ENCODE peak calls at places on chromosome 19, in four cellular contexts. G, V, P and H are unnamed samples.

GRCh38 chr19:17348700-17349099 is 11.3 kb downstream of the GTPBP3 start:
- DNase-seq in P (no peak), G (no peak), V (no peak), H (no peak)

GRCh38 chr19:30871979-30872378 is 477.3 kb downstream of the TSHZ3 start:
- DNase-seq in V (no peak), G (no peak), P (no peak), H (no peak)

GRCh38 chr19:15195381-15195964 is 5.3 kb downstream of the NOTCH3 start:
- DNase-seq in P (no peak), V (no peak), G (no peak), H (no peak)

GRCh38 chr19:44003461-44004134 is 841 bp downstream of the ZNF230 start:
- DNase-seq in P (peak; percentile 15), G (no peak), V (no peak), H (no peak)

GRCh38 chr19:47156861-47157454 is 26.3 kb downstream of the SAE1 start:
- DNase-seq in V (no peak), P (no peak), G (peak; percentile 24), H (no peak)

GRCh38 chr19:18849838-18850400 is 18.2 kb downstream of the UPF1 start:
- DNase-seq in V (no peak), G (no peak), P (no peak), H (no peak)

GRCh38 chr19:38317104-38317612 is 1.4 kb upstream of the YIF1B start:
- DNase-seq in P (peak; percentile 94), G (no peak), V (peak; percentile 65), H (no peak)

GRCh38 chr19:2524840-2525723 is 49.2 kb downstream of the GADD45B start:
- DNase-seq in P (no peak), V (no peak), G (no peak), H (no peak)

GRCh38 chr19:3793799-3794198 is 7.6 kb upstream of the MATK start:
- DNase-seq in G (no peak), P (no peak), V (no peak), H (no peak)

GRCh38 chr19:18562086-18562485 is 4.4 kb downstream of the KXD1 start:
- DNase-seq in P (no peak), V (no peak), G (no peak), H (no peak)

DNA sequence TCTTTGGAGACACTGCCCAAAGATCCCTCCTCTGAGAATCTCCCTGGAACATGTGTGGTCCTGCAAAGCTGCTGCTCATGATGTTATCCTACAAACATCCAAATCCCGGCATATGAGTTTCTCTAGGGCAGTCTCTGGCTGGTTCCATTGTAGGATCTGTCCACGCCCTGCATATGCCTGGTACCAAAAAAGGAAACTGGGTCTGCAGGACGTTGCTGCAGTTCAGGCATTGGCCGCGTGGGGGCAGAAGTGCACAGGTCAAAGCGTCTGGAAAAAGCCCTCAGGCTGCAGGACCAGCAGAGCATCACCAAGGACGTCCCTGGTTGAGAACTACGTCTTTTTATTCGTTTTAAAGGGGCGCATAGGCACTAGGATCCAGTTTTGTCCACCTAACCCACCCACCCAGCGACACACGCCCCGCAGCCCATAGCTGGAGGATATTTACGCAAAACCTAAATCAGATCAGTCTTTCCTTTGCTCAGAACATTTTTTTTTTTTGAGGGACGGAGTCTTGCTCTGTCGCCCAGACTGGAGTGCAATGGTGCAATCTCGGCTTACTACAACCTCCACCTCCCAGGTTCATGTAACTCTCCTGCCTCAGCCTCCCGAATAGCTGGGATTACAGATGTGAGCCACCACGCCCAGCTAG is 12.9 kb upstream of the ZNF564 start:
- DNase-seq in V (peak; percentile 58), P (peak; percentile 84), G (peak; percentile 65), H (peak; percentile 87)
- TF ChIP-seq POLR2AphosphoS5 in V (no peak), P (no peak), G (no peak), H (no peak)

DNA sequence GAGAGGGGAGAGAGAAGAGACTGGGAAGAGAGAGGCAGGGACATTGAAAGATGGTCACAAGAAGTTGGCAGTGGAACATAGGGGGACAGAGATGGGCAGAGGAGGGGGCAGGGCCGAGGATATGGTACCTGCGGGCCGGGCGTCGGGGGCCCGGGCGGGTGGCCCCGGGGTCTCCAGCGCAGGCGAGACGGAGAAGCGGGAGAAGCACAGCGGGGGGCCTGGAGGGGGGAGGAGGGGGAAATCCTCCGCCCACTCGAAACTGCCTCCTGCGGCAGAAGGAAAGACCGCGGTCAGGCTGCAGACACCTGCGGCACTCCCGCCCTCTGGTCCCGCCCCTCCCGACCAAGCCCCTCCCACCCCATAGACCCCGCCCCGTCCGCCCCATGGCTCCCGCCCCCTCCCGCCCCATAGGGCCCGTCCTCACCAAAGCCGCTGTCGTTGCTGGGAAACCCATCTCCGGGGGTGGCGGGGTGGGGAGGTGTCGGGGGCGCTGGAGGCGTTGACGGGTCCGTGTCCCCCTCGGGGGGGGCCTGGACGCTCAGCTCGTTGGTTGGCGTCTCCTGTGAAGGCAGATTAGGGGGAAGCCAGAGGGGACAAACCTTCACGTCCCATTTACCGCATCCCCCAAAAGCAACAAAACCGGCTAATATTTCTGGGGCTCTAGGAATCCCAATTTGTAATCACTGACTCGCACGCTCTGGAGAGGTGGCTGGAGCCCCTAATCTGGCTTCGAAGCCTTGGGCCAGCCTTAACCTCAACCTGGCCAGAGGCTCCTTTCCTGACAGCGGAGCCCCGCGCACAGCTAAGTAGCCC is 20.4 kb downstream of the LMTK3 start:
- DNase-seq in G (no peak), P (peak; percentile 96), V (no peak), H (peak; percentile 95)
- TF ChIP-seq SPI1 in G (no peak), P (no peak), V (no peak), H (no peak)

GRCh38 chr19:39445258-39446071 is at the start of gene SUPT5H:
- DNase-seq in G (peak; percentile 97), V (peak; percentile 99), P (peak; percentile 97), H (peak; percentile 95)
- TF ChIP-seq POLR2AphosphoS5 in G (peak; percentile 96), V (peak; percentile 99), P (peak; percentile 81), H (peak; percentile 93)

DNA sequence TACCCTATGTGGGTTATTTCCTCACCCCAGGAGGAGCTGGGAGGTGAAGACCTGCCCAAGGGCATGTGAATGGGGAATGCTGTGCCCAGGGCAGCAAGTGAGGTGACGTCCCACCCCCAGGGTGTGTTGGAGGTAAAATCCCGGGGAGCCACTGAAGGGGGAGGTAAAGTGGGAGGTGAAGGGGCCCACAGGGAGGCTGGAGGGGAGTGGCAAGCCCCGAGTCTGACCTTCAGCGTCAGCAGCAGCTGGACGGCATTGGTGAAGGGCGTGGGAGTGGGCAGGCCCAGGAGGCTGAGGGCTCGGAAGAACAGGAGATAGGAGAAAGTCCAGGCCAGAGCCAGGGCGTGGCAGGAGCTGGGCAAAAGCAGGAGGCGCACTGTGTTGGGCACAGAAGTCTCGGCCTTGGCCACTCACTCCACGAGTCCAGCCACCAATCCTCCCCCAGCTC is 2.4 kb downstream of the MBOAT7 start:
- DNase-seq in G (no peak), V (no peak), P (no peak), H (no peak)
- TF ChIP-seq SPI1 in G (no peak), V (no peak), P (no peak), H (no peak)

DNA sequence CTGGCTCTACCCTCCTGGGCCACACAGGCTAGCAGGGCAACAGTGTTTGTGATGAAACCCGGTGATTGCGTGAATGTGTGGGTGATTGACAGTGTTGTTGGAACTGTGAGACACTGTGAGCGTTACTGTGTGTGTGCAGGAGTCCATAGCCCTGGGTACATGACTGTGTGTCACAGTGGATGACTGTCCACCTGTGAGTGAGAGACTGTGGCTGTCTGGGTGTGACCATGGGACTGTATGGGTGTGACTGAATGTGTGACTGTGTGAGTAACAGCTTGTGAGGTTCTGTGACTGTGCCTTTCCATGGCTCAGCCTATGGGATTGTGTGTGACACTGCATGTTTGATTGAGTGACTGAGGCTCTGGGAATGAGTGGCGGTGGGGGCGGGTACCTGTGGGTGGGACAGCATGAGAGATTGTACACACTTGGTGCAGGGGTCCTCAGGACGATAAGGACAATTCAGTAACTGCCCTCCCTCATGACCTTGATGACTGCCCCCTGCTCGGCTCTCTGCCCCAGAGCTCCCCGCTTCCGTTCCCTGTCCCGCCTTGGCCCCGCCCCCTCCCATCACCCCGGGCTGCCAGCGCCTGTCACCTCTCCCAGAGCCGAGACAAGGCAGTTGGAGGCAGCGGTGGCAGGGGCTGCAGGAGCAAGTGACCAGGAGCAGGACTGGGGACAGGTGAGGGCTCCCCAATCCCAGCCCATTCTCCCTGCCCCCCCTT is at the start of gene GIPR:
- DNase-seq in P (peak; percentile 88), V (no peak), G (no peak), H (no peak)
- TF ChIP-seq POLR2AphosphoS5 in P (peak; percentile 74), V (no peak), G (peak; percentile 53), H (no peak)

DNA sequence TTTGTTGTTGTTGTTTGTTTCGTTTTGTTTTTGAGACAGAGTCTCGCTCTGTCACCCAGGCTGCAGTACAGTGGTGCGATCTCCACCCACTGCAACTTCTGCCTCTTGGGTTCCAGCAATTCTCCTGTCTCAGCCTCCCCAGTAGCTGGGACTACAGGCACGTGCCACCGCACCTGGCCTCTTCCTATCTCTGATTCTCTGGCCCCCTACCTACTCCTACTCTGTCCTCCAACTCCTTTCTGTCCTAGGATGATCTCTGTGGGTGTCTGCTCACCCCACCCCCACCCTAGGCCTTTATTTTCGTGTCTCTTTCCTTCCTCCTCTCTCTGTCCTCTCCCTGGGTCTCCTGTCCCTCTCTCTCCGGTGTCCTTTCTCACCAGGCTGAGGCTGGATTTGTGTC is 1.2 kb downstream of the PIH1D1 start:
- DNase-seq in V (no peak), G (no peak), P (no peak), H (no peak)
- TF ChIP-seq SPI1 in V (no peak), G (no peak), P (no peak), H (no peak)

GRCh38 chr19:679418-680286 is 3.5 kb downstream of the FSTL3 start:
- DNase-seq in G (no peak), V (peak; percentile 60), P (peak; percentile 61), H (no peak)
- TF ChIP-seq POLR2AphosphoS5 in G (no peak), V (no peak), P (no peak), H (no peak)